ENCODE peak calls at places on chromosome 10, in seven cellular contexts. One of them, this sample, is unnamed.

GRCh38 chr10:44418637-44419036 is 33.7 kb upstream of the CXCL12 start:
- DNase-seq in H7: no peak
- DNase-seq in cardiac fibroblast: no peak
- DNase-seq in tibial artery: no peak
- DNase-seq in lower lobe of right lung: no peak
- DNase-seq in endothelial cell of umbilical vein: no peak
- DNase-seq in CD4-positive, alpha-beta memory T cell: no peak
- DNase-seq in this sample: no peak

GRCh38 chr10:22631646-22632278 is 82.6 kb downstream of the PIP4K2A start:
- DNase-seq in CD4-positive, alpha-beta memory T cell: no peak
- DNase-seq in lower lobe of right lung: no peak
- DNase-seq in endothelial cell of umbilical vein: peak
- DNase-seq in H7: no peak
- DNase-seq in tibial artery: no peak
- DNase-seq in cardiac fibroblast: peak
- DNase-seq in this sample: no peak

GRCh38 chr10:82564353-82565218 is 689.6 kb downstream of the NRG3 start:
- DNase-seq in CD4-positive, alpha-beta memory T cell: no peak
- DNase-seq in endothelial cell of umbilical vein: peak
- DNase-seq in lower lobe of right lung: no peak
- DNase-seq in H7: no peak
- DNase-seq in tibial artery: no peak
- DNase-seq in cardiac fibroblast: no peak
- DNase-seq in this sample: no peak

GRCh38 chr10:7085147-7085912 is 325.5 kb downstream of the SFMBT2 start:
- DNase-seq in H7: no peak
- DNase-seq in CD4-positive, alpha-beta memory T cell: no peak
- DNase-seq in lower lobe of right lung: no peak
- DNase-seq in cardiac fibroblast: peak
- DNase-seq in tibial artery: no peak
- DNase-seq in endothelial cell of umbilical vein: no peak
- DNase-seq in this sample: no peak

GRCh38 chr10:30862486-30862885 is 169.2 kb downstream of the ZNF438 start:
- DNase-seq in cardiac fibroblast: peak
- DNase-seq in H7: no peak
- DNase-seq in endothelial cell of umbilical vein: no peak
- DNase-seq in tibial artery: no peak
- DNase-seq in lower lobe of right lung: no peak
- DNase-seq in CD4-positive, alpha-beta memory T cell: no peak
- DNase-seq in this sample: no peak

GRCh38 chr10:48579251-48579960 is 25.5 kb downstream of the ARHGAP22 start:
- DNase-seq in CD4-positive, alpha-beta memory T cell: no peak
- DNase-seq in lower lobe of right lung: no peak
- DNase-seq in cardiac fibroblast: peak
- DNase-seq in tibial artery: no peak
- DNase-seq in endothelial cell of umbilical vein: no peak
- DNase-seq in H7: no peak
- DNase-seq in this sample: no peak

GRCh38 chr10:2111936-2112335 is 374.6 kb upstream of the ADARB2 start:
- DNase-seq in CD4-positive, alpha-beta memory T cell: no peak
- DNase-seq in endothelial cell of umbilical vein: no peak
- DNase-seq in lower lobe of right lung: no peak
- DNase-seq in tibial artery: no peak
- DNase-seq in H7: no peak
- DNase-seq in cardiac fibroblast: no peak
- DNase-seq in this sample: no peak

GRCh38 chr10:101388671-101389276 is 34.8 kb downstream of the BTRC start:
- DNase-seq in endothelial cell of umbilical vein: no peak
- DNase-seq in H7: no peak
- DNase-seq in lower lobe of right lung: no peak
- DNase-seq in tibial artery: no peak
- DNase-seq in CD4-positive, alpha-beta memory T cell: no peak
- DNase-seq in cardiac fibroblast: no peak
- DNase-seq in this sample: no peak

GRCh38 chr10:43114743-43115611 is 23.3 kb upstream of the CSGALNACT2 start:
- DNase-seq in tibial artery: no peak
- DNase-seq in cardiac fibroblast: peak
- DNase-seq in lower lobe of right lung: peak
- DNase-seq in endothelial cell of umbilical vein: no peak
- DNase-seq in CD4-positive, alpha-beta memory T cell: no peak
- DNase-seq in H7: no peak
- DNase-seq in this sample: no peak

GRCh38 chr10:74329873-74330272 is 178.9 kb downstream of the ADK start:
- DNase-seq in cardiac fibroblast: no peak
- DNase-seq in lower lobe of right lung: no peak
- DNase-seq in CD4-positive, alpha-beta memory T cell: no peak
- DNase-seq in H7: no peak
- DNase-seq in endothelial cell of umbilical vein: no peak
- DNase-seq in tibial artery: no peak
- DNase-seq in this sample: no peak

GRCh38 chr10:110918633-110919348 is at the start of gene BBIP1:
- DNase-seq in H7: peak
- DNase-seq in endothelial cell of umbilical vein: peak
- DNase-seq in lower lobe of right lung: no peak
- DNase-seq in tibial artery: no peak
- DNase-seq in CD4-positive, alpha-beta memory T cell: peak
- DNase-seq in cardiac fibroblast: peak
- DNase-seq in this sample: peak

GRCh38 chr10:122864901-122865300 is 14.5 kb downstream of the FAM24B start:
- DNase-seq in endothelial cell of umbilical vein: peak
- DNase-seq in cardiac fibroblast: peak
- DNase-seq in tibial artery: no peak
- DNase-seq in H7: no peak
- DNase-seq in lower lobe of right lung: no peak
- DNase-seq in CD4-positive, alpha-beta memory T cell: no peak
- DNase-seq in this sample: no peak

GRCh38 chr10:48462482-48463020 is 142.3 kb downstream of the ARHGAP22 start:
- DNase-seq in CD4-positive, alpha-beta memory T cell: no peak
- DNase-seq in H7: peak
- DNase-seq in tibial artery: no peak
- DNase-seq in cardiac fibroblast: no peak
- DNase-seq in endothelial cell of umbilical vein: no peak
- DNase-seq in lower lobe of right lung: no peak
- DNase-seq in this sample: no peak

GRCh38 chr10:15748137-15748536 is 28.4 kb upstream of the ITGA8 start:
- DNase-seq in endothelial cell of umbilical vein: no peak
- DNase-seq in CD4-positive, alpha-beta memory T cell: no peak
- DNase-seq in lower lobe of right lung: no peak
- DNase-seq in cardiac fibroblast: no peak
- DNase-seq in tibial artery: no peak
- DNase-seq in H7: no peak
- DNase-seq in this sample: no peak

GRCh38 chr10:48595533-48595932 is 9.3 kb downstream of the ARHGAP22 start:
- DNase-seq in lower lobe of right lung: no peak
- DNase-seq in CD4-positive, alpha-beta memory T cell: no peak
- DNase-seq in cardiac fibroblast: no peak
- DNase-seq in endothelial cell of umbilical vein: no peak
- DNase-seq in tibial artery: no peak
- DNase-seq in H7: no peak
- DNase-seq in this sample: no peak

GRCh38 chr10:104325436-104326430 is 12.5 kb downstream of the ITPRIP start:
- DNase-seq in CD4-positive, alpha-beta memory T cell: no peak
- DNase-seq in tibial artery: peak
- DNase-seq in lower lobe of right lung: peak
- DNase-seq in endothelial cell of umbilical vein: peak
- DNase-seq in cardiac fibroblast: no peak
- DNase-seq in H7: peak
- DNase-seq in this sample: no peak

GRCh38 chr10:77702166-77702565 is 64.6 kb upstream of the KCNMA1 start:
- DNase-seq in H7: no peak
- DNase-seq in CD4-positive, alpha-beta memory T cell: no peak
- DNase-seq in lower lobe of right lung: no peak
- DNase-seq in tibial artery: no peak
- DNase-seq in cardiac fibroblast: peak
- DNase-seq in endothelial cell of umbilical vein: peak
- DNase-seq in this sample: no peak

GRCh38 chr10:57482259-57482658 is 785.4 kb downstream of the IPMK start:
- DNase-seq in H7: no peak
- DNase-seq in cardiac fibroblast: no peak
- DNase-seq in tibial artery: no peak
- DNase-seq in endothelial cell of umbilical vein: no peak
- DNase-seq in lower lobe of right lung: no peak
- DNase-seq in CD4-positive, alpha-beta memory T cell: no peak
- DNase-seq in this sample: no peak

GRCh38 chr10:47049056-47049851 is 138.0 kb downstream of the PTPN20 start:
- DNase-seq in tibial artery: peak
- DNase-seq in lower lobe of right lung: no peak
- DNase-seq in H7: peak
- DNase-seq in CD4-positive, alpha-beta memory T cell: no peak
- DNase-seq in cardiac fibroblast: no peak
- DNase-seq in endothelial cell of umbilical vein: no peak
- DNase-seq in this sample: no peak

GRCh38 chr10:77328272-77328816 is 309.3 kb downstream of the KCNMA1 start:
- DNase-seq in endothelial cell of umbilical vein: peak
- DNase-seq in lower lobe of right lung: no peak
- DNase-seq in CD4-positive, alpha-beta memory T cell: no peak
- DNase-seq in H7: peak
- DNase-seq in tibial artery: no peak
- DNase-seq in cardiac fibroblast: peak
- DNase-seq in this sample: peak

GRCh38 chr10:69629519-69629896 is 539 bp upstream of the FAM241B start:
- DNase-seq in lower lobe of right lung: no peak
- DNase-seq in CD4-positive, alpha-beta memory T cell: no peak
- DNase-seq in H7: no peak
- DNase-seq in endothelial cell of umbilical vein: no peak
- DNase-seq in tibial artery: no peak
- DNase-seq in cardiac fibroblast: no peak
- DNase-seq in this sample: no peak

DNA sequence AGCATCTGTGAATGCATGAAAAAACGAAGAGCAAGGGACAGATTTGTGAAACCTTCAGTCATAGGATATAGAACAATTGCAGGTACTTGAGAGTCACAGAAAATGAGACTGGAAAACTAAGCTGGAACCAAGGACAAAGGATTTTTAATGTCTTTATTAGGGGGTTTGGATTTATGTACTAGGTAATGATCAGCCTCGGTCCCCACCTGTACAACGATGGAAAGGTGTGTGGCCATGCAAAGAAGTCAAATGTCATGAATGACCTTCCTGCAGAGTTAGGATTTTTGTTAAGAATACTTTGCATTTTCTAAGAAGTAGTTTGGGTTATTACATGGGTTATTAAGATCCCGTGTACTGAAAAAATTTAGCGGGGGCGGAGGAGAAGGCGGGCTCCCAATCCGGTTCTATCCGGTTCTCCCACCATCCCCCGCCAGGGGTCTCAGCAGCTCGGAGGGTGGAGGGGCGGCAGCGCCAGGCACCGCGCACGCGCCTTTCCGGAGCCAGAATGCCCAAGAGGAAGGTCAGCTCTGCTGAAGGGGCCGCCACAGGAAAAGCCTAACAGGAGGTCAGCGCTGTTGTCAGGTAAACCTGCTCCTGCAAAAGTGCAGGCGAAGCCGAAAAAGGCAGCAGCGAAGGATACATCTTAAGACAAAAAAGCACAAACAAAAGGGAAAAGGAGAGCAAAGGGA is 327.5 kb upstream of the PLXDC2 start:
- DNase-seq in CD4-positive, alpha-beta memory T cell: no peak
- DNase-seq in cardiac fibroblast: peak
- DNase-seq in H7: peak
- DNase-seq in tibial artery: peak
- DNase-seq in endothelial cell of umbilical vein: no peak
- DNase-seq in lower lobe of right lung: peak
- DNase-seq in this sample: no peak
- H3K4me3 ChIP-seq in CD4-positive, alpha-beta memory T cell: no peak
- H3K4me3 ChIP-seq in cardiac fibroblast: no peak
- H3K4me3 ChIP-seq in H7: no peak
- H3K4me3 ChIP-seq in tibial artery: peak
- H3K4me3 ChIP-seq in endothelial cell of umbilical vein: no peak
- H3K4me3 ChIP-seq in lower lobe of right lung: peak
- H3K4me3 ChIP-seq in this sample: no peak

DNA sequence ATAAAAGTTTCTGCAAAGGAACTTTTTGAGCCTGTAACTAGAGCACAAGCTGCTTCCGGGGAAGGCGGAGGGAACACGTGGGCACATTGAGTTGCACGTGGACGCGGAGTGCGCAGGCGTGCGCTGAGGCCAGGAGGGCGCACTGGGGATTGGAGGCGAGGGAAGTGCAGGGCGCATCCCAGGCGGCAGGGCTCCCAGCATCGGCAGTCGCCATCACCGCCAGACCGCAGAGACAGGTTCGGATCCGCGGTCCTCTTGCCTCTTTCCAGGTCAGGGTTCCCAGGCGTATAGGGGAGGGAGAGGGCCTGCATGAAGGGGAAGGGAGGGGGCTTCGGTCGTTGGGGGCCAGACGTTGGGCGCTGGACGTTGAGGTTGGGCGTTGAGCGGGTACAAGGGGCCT is at the start of gene TDRD1:
- DNase-seq in endothelial cell of umbilical vein: no peak
- DNase-seq in H7: peak
- DNase-seq in cardiac fibroblast: no peak
- DNase-seq in CD4-positive, alpha-beta memory T cell: no peak
- DNase-seq in tibial artery: no peak
- DNase-seq in lower lobe of right lung: no peak
- DNase-seq in this sample: no peak
- H3K4me3 ChIP-seq in endothelial cell of umbilical vein: no peak
- H3K4me3 ChIP-seq in H7: no peak
- H3K4me3 ChIP-seq in cardiac fibroblast: no peak
- H3K4me3 ChIP-seq in CD4-positive, alpha-beta memory T cell: no peak
- H3K4me3 ChIP-seq in tibial artery: no peak
- H3K4me3 ChIP-seq in lower lobe of right lung: no peak
- H3K4me3 ChIP-seq in this sample: no peak

GRCh38 chr10:97687785-97688781 is 1.0 kb upstream of the AVPI1 start:
- DNase-seq in CD4-positive, alpha-beta memory T cell: no peak
- DNase-seq in lower lobe of right lung: no peak
- DNase-seq in endothelial cell of umbilical vein: peak
- DNase-seq in H7: no peak
- DNase-seq in tibial artery: peak
- DNase-seq in cardiac fibroblast: peak
- DNase-seq in this sample: no peak
- H3K4me3 ChIP-seq in CD4-positive, alpha-beta memory T cell: peak
- H3K4me3 ChIP-seq in lower lobe of right lung: peak
- H3K4me3 ChIP-seq in endothelial cell of umbilical vein: no peak
- H3K4me3 ChIP-seq in H7: peak
- H3K4me3 ChIP-seq in tibial artery: peak
- H3K4me3 ChIP-seq in cardiac fibroblast: peak
- H3K4me3 ChIP-seq in this sample: peak

GRCh38 chr10:14736043-14736442 is 38.7 kb downstream of the FAM107B start:
- DNase-seq in H7: no peak
- DNase-seq in lower lobe of right lung: no peak
- DNase-seq in CD4-positive, alpha-beta memory T cell: no peak
- DNase-seq in tibial artery: no peak
- DNase-seq in cardiac fibroblast: no peak
- DNase-seq in endothelial cell of umbilical vein: no peak
- DNase-seq in this sample: no peak
- H3K4me3 ChIP-seq in H7: no peak
- H3K4me3 ChIP-seq in lower lobe of right lung: no peak
- H3K4me3 ChIP-seq in CD4-positive, alpha-beta memory T cell: no peak
- H3K4me3 ChIP-seq in tibial artery: no peak
- H3K4me3 ChIP-seq in cardiac fibroblast: no peak
- H3K4me3 ChIP-seq in endothelial cell of umbilical vein: no peak
- H3K4me3 ChIP-seq in this sample: no peak

This sample was measured in Jurkat, Clone E6-1.